ENCODE peak calls at places on chromosomes 16 and 17, in five cellular contexts. P is breast epithelium, N is prostate gland, A is suprapubic skin, Z is stomach. W is an unnamed sample.

GRCh38 chr17:79023886-79024771 is at the start of gene C1QTNF1:
- DNase-seq in N (no peak), Z (peak; percentile 49), P (peak; percentile 66), A (peak; percentile 75), W (no peak)

GRCh38 chr16:66881014-66881417 is 701 bp downstream of the PDP2 start:
- DNase-seq in Z (no peak), P (no peak), N (no peak), A (no peak), W (no peak)

GRCh38 chr16:83481589-83481988 is 326.2 kb upstream of the HSBP1 start:
- DNase-seq in A (no peak), P (no peak), N (no peak), Z (no peak), W (no peak)

GRCh38 chr16:11032922-11033291 is 88.5 kb downstream of the CLEC16A start:
- DNase-seq in P (no peak), Z (peak; percentile 25), N (no peak), A (peak; percentile 83), W (no peak)

GRCh38 chr17:50931003-50931878 is 65.1 kb upstream of the TOB1 start:
- DNase-seq in P (no peak), Z (peak; percentile 92), A (peak; percentile 86), N (peak; percentile 61), W (no peak)

GRCh38 chr17:50916026-50916707 is 50.0 kb upstream of the TOB1 start:
- DNase-seq in P (no peak), N (no peak), Z (no peak), A (no peak), W (no peak)

GRCh38 chr17:62824290-62825135 is 16.4 kb upstream of the MARCHF10 start:
- DNase-seq in N (no peak), Z (no peak), A (no peak), P (no peak), W (peak; percentile 56)

GRCh38 chr17:79830303-79830702 is 8.9 kb downstream of the CBX4 start:
- DNase-seq in A (no peak), Z (no peak), P (no peak), N (no peak), W (no peak)

GRCh38 chr16:80105160-80105559 is 435.6 kb upstream of the DYNLRB2 start:
- DNase-seq in P (no peak), N (peak; percentile 43), Z (no peak), A (no peak), W (no peak)

GRCh38 chr17:70259400-70259799 is 90.1 kb downstream of the KCNJ2 start:
- DNase-seq in Z (no peak), A (no peak), N (no peak), P (no peak), W (no peak)

GRCh38 chr17:45129426-45129939 is 2.8 kb downstream of the PLCD3 start:
- DNase-seq in Z (no peak), P (no peak), A (no peak), N (no peak), W (no peak)

GRCh38 chr16:68003031-68003430 is 3.7 kb upstream of the DPEP2 start:
- DNase-seq in Z (no peak), P (no peak), A (no peak), N (no peak), W (no peak)

GRCh38 chr17:63486317-63487013 is 9.6 kb downstream of the ACE start:
- DNase-seq in P (no peak), A (no peak), Z (no peak), N (no peak), W (no peak)

GRCh38 chr17:60832206-60832605 is 154.6 kb downstream of the BCAS3 start:
- DNase-seq in A (no peak), N (no peak), P (no peak), Z (no peak), W (no peak)

GRCh38 chr17:3870871-3871306 is 22.0 kb downstream of the CAMKK1 start:
- DNase-seq in N (no peak), A (no peak), Z (peak; percentile 50), P (no peak), W (no peak)

DNA sequence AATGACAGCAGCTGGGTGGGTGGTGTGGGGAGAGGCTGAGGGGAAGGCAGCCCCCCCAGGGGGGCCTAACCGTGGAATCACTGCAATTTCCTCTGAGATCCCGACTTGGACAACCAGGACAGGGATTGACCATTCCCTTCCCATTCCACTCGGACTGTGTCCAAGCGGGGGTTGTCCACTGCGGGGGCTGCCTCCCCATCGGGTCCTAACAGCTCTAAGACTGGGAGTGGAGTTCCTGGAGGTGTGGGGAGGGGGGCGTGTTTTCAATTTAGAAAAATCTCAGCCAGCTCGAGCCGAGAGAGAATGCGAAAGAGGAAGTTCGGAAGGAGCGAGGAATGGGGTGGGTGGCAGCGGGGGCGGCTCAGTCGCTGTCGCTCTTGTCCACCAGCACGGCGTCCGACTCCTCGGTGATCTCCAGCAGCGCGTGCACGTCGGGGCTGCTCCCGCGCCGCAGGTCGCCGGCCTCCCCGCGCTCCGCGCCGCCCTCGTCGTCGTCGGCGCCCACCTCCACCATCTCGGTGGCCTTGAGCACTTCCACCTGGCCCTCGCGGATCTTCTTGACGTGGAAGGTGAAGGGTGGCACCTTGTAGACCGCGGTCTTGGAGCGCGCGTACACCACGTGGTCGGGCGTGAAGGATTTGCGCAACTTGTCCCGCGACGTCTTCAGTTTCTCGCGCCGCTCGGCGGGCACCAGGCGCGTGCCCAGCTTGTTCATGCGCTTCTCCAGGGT is 16.2 kb upstream of the STAT3 start:
- DNase-seq in P (no peak), A (no peak), Z (no peak), N (no peak), W (no peak)
- TF ChIP-seq POLR2AphosphoS5 in P (no peak), A (no peak), Z (no peak), N (no peak), W (no peak)

DNA sequence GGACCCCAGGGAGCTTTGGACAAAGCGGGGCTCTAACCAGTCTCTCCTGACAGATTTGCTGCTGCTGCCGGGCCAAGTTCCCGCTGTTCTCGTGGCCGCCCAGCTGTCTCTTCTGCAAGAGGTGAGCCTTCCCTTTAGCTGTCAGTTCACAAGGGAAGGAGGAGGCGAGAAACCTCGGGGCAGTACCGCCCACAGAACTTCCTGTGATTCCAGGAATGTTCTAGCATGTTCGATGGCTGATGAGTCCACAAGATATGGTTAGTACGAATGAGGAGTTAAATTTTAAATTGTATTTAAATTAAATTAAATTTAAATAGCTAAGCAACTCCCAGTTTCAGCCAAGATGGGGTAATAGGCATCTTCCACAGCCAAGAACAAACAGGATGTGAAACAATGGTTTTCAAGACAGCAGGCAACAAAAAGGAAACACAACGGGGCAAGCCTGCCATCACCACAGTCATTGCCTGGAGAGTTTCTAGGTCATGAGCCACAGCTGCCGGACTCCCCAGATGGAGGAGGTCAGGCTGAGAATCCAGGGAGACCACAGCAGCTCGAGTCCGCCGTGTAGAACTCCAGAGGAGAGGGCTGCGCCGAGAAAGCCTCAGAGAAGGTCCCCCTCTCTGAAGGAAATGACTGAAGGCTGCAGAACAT is 9.5 kb upstream of the TCF25 start:
- DNase-seq in Z (no peak), A (no peak), N (no peak), P (no peak), W (no peak)
- H3K4me3 ChIP-seq in Z (no peak overlapping the region), A (no peak overlapping the region), N (no peak overlapping the region), P (no peak overlapping the region), W (no peak overlapping the region)

GRCh38 chr16:12421688-12422087 is 382.0 kb downstream of the CPPED1 start:
- DNase-seq in N (no peak), P (no peak), A (no peak), Z (no peak), W (no peak)
- TF ChIP-seq POLR2AphosphoS5 in N (no peak), P (no peak), A (no peak), Z (no peak), W (no peak)

DNA sequence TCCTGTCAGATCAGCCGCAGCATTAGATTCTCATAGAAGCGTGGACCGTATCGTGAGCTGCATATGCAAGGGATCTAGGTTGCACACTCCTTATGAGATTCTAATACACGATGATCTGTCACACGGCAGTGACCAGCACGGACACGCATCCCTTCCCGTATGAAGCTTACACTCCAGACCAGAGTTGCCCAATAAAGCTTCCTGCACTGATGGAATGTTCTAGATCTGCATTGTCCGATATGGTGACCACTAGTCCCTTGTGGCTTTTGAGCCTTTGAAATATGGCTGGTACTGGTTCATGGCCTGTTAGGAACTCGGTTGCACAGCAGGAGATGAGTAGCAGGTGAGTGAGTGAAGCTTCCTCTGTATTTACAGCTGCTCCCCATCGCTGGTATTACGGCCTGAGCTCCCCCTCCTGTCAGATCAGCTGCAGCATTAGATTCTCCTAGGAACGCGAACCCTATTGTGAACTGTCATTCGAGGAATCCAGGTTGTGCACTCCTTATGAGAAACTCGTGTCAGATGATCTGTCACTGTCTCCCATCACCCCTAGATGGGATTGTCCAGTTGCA is 49.8 kb upstream of the ZCCHC14 start:
- DNase-seq in P (no peak), A (no peak), N (no peak), Z (no peak), W (no peak)
- H3K4me3 ChIP-seq in P (no peak overlapping the region), A (no peak overlapping the region), N (no peak overlapping the region), Z (no peak overlapping the region), W (no peak overlapping the region)

DNA sequence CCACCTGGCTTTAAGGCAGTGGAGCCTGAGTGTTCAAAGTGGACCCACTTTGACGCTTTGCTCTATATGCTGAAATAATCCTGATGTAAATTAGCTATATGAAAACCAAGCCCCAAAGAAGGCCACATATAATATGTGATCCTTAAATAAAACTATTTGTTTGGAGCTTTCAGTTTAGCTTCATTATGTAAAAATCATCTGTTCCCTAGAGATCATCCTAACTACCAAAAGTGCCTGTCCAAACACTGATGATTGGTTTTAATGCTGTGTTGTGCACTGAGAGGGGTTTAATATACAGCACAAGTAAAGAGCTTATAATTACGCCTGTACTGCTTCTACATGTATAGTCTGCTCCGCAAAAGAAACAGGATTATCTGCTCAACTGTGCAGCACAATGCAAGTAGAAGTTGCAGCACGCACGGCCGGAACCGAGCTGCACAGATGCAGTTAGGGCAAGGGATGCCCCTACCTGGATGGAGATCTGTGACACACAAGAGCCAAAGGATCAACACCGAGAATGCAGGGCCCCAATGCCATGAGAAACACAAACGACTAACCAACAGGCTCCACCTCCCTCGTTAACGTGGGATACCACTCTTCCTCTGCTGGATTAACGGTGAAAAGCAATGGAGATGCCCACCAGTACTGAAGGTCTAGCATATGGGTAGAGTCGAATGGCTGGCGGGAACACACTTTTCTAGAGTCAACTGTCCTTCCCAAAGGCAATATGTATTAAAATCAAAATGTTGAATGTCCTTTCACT is 20.5 kb downstream of the USP7 start:
- DNase-seq in P (no peak), N (no peak), Z (no peak), A (no peak), W (no peak)
- TF ChIP-seq POLR2AphosphoS5 in P (no peak), N (no peak), Z (no peak), A (no peak), W (no peak)

W was measured in HCT116.